ENCODE peak calls at places on chromosomes 12 and 14, in nine cellular contexts. D, L, S, M, Y, U, A, W and C are unnamed samples.

GRCh38 chr14:102215071-102215470 is 75.4 kb downstream of the WDR20 start:
- DNase-seq in D (no peak), L (no peak), S (no peak), M (peak), Y (no peak), U (peak), A (no peak), W (no peak), C (peak)

GRCh38 chr14:77098470-77099353 is 654 bp downstream of the CIPC start:
- DNase-seq in D (peak), L (peak), S (peak), M (no peak), Y (no peak), U (peak), A (peak), W (peak), C (peak)

GRCh38 chr14:99132821-99133562 is 139.0 kb downstream of the BCL11B start:
- DNase-seq in D (peak), L (no peak), S (no peak), M (no peak), Y (no peak), U (no peak), A (no peak), W (no peak), C (no peak)

GRCh38 chr12:8564656-8565055 is 24.0 kb upstream of the CLEC4E start:
- DNase-seq in D (no peak), L (no peak), S (no peak), M (no peak), Y (no peak), U (no peak), A (no peak), W (no peak), C (no peak)

GRCh38 chr12:130825771-130826150 is 13.3 kb downstream of the STX2 start:
- DNase-seq in D (no peak), L (peak), S (no peak), M (no peak), Y (no peak), U (no peak), A (no peak), W (no peak), C (no peak)

GRCh38 chr14:36975834-36976233 is 196.6 kb downstream of the SLC25A21 start:
- DNase-seq in D (no peak), L (peak), S (no peak), M (peak), Y (no peak), U (no peak), A (no peak), W (no peak), C (no peak)

GRCh38 chr14:95332641-95333040 is 12.9 kb upstream of the CLMN start:
- DNase-seq in D (no peak), L (no peak), S (no peak), M (no peak), Y (no peak), U (no peak), A (no peak), W (no peak), C (no peak)

GRCh38 chr14:101820283-101820798 is 58.8 kb downstream of the PPP2R5C start:
- DNase-seq in D (no peak), L (no peak), S (no peak), M (no peak), Y (no peak), U (no peak), A (no peak), W (no peak), C (no peak)

GRCh38 chr12:57151741-57152407 is 4.5 kb upstream of the LRP1-AS start:
- DNase-seq in D (no peak), L (no peak), S (no peak), M (peak), Y (no peak), U (peak), A (peak), W (no peak), C (peak)

GRCh38 chr12:33718631-33719030 is 279.0 kb upstream of the SYT10 start:
- DNase-seq in D (no peak), L (no peak), S (no peak), M (no peak), Y (no peak), U (no peak), A (no peak), W (no peak), C (no peak)

GRCh38 chr12:123954647-123955350 is 17.8 kb downstream of the CCDC92 start:
- DNase-seq in D (no peak), L (no peak), S (no peak), M (no peak), Y (no peak), U (no peak), A (no peak), W (no peak), C (no peak)

GRCh38 chr14:64759555-64759938 is 55.3 kb downstream of the PLEKHG3 start:
- DNase-seq in D (no peak), L (no peak), S (no peak), M (no peak), Y (no peak), U (no peak), A (peak), W (no peak), C (no peak)

GRCh38 chr12:6927379-6927991 is at the start of gene ATN1:
- DNase-seq in D (peak), L (peak), S (no peak), M (peak), Y (no peak), U (peak), A (peak), W (peak), C (peak)

GRCh38 chr12:114263031-114263825 is 142.7 kb downstream of the TBX5 start:
- DNase-seq in D (no peak), L (no peak), S (no peak), M (no peak), Y (no peak), U (no peak), A (no peak), W (no peak), C (no peak)

GRCh38 chr14:71403673-71404072 is 496.4 kb downstream of the PCNX1 start:
- DNase-seq in D (no peak), L (peak), S (no peak), M (peak), Y (peak), U (no peak), A (no peak), W (no peak), C (no peak)

GRCh38 chr12:93043877-93044209 is 114.7 kb upstream of the EEA1 start:
- DNase-seq in D (no peak), L (peak), S (no peak), M (no peak), Y (no peak), U (no peak), A (no peak), W (no peak), C (no peak)

GRCh38 chr14:68794856-68795601 is 2.2 kb upstream of the ZFP36L1 start:
- DNase-seq in D (peak), L (peak), S (no peak), M (peak), Y (no peak), U (no peak), A (peak), W (no peak), C (peak)

GRCh38 chr12:105706321-105706972 is 376.0 kb downstream of the C12orf75 start:
- DNase-seq in D (no peak), L (no peak), S (no peak), M (peak), Y (no peak), U (no peak), A (no peak), W (no peak), C (no peak)

GRCh38 chr14:69943084-69943797 is 64.0 kb downstream of the SMOC1 start:
- DNase-seq in D (no peak), L (no peak), S (no peak), M (peak), Y (no peak), U (no peak), A (no peak), W (no peak), C (no peak)

GRCh38 chr14:61616524-61617185 is 78.7 kb upstream of the HIF1A start:
- DNase-seq in D (no peak), L (no peak), S (no peak), M (peak), Y (no peak), U (no peak), A (no peak), W (no peak), C (no peak)

GRCh38 chr12:6026998-6027397 is 81.9 kb upstream of the ANO2 start:
- DNase-seq in D (no peak), L (no peak), S (no peak), M (no peak), Y (no peak), U (no peak), A (no peak), W (no peak), C (no peak)

GRCh38 chr14:39426605-39427004 is 5.6 kb downstream of the FBXO33 start:
- DNase-seq in D (no peak), L (no peak), S (no peak), M (peak), Y (no peak), U (no peak), A (no peak), W (no peak), C (no peak)

GRCh38 chr12:94157891-94158495 is 9.6 kb downstream of the PLXNC1 start:
- DNase-seq in D (no peak), L (no peak), S (no peak), M (no peak), Y (no peak), U (no peak), A (no peak), W (no peak), C (no peak)

GRCh38 chr14:69850086-69850735 is 29.0 kb upstream of the SMOC1 start:
- DNase-seq in D (no peak), L (no peak), S (no peak), M (no peak), Y (no peak), U (no peak), A (no peak), W (no peak), C (no peak)

GRCh38 chr12:48851883-48852733 is at the start of gene DDX23:
- DNase-seq in D (peak), L (peak), S (peak), M (peak), Y (peak), U (peak), A (peak), W (peak), C (peak)
- TF ChIP-seq POLR2A in D (no peak), L (peak), S (no peak), M (peak), Y (peak), U (no peak), A (peak), W (peak), C (peak)

GRCh38 chr12:49108958-49109404 is 1.7 kb downstream of the LMBR1L start:
- DNase-seq in D (no peak), L (no peak), S (no peak), M (peak), Y (no peak), U (peak), A (peak), W (no peak), C (peak)
- TF ChIP-seq POLR2A in D (no peak), L (no peak), S (no peak), M (no peak), Y (no peak), U (no peak), A (peak), W (no peak), C (peak)

DNA sequence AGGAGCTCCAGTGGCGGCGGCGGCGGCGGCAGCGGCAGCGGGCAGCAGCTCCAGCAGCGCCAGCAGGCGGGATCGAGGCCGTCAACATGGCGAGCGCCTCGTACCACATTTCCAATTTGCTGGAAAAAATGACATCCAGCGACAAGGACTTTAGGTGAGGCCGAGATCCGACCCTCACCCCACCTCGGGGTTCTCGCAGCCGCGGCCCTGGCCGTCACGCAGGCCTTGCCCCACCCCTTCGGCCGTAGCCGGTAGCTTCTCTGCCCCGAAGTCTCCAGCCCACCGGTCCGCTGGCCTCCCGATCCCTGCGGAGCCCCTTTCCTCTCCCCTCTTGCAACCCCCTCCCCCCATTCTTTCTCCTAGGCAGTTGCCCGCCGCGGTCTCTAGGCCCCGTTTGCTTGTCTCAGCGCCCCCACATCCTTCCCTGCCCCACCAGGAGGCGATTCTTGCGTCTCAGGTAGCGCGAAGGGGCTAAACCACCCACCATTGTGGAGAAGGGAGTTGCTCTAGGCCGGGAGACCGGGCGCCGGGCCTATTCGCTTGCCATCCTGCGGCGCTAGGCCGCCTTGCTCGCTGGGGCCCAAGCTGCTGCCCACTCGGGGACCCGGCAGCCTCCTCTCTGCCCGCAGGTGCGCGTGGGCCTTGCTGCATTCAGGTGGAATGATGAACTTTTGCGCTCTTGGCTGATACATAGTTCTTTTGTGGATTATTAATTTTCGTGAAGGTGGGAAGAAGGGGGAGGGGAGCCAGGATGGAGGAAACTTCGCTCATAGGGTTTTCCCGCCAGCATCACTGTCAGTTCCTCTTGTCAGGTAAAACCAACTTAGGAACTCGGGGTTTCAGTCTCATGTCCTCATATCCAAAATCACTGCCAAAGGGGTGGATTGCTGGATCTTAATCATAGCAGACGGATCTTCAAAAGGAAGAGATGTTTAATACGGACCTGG is 747 bp downstream of the CAND1 start:
- DNase-seq in D (peak), L (peak), S (no peak), M (no peak), Y (no peak), U (peak), A (peak), W (peak), C (peak)
- TF ChIP-seq POLR2A in D (no peak), L (no peak), S (no peak), M (peak), Y (no peak), U (no peak), A (no peak), W (peak), C (no peak)

GRCh38 chr14:104657114-104657524 is 32.3 kb upstream of the INF2 start:
- DNase-seq in D (no peak), L (no peak), S (no peak), M (no peak), Y (no peak), U (no peak), A (no peak), W (no peak), C (no peak)

GRCh38 chr14:104656014-104656714 is 33.3 kb upstream of the INF2 start:
- DNase-seq in D (no peak), L (no peak), S (no peak), M (no peak), Y (no peak), U (no peak), A (no peak), W (no peak), C (no peak)

GRCh38 chr14:104658325-104658712 is 31.1 kb upstream of the INF2 start:
- DNase-seq in D (no peak), L (no peak), S (no peak), M (no peak), Y (no peak), U (no peak), A (no peak), W (no peak), C (no peak)

GRCh38 chr14:104659146-104659545 is 30.3 kb upstream of the INF2 start:
- DNase-seq in D (no peak), L (no peak), S (no peak), M (no peak), Y (no peak), U (no peak), A (no peak), W (no peak), C (no peak)

GRCh38 chr14:104657563-104658324 is 31.7 kb upstream of the INF2 start:
- DNase-seq in D (no peak), L (no peak), S (no peak), M (no peak), Y (no peak), U (no peak), A (no peak), W (no peak), C (no peak)
- TF ChIP-seq POLR2A in D (no peak), L (no peak), S (no peak), M (no peak), Y (no peak), U (no peak), A (no peak), W (no peak), C (no peak)

GRCh38 chr14:35337557-35338255 is 45.5 kb downstream of the PSMA6 start:
- DNase-seq in D (no peak), L (no peak), S (no peak), M (no peak), Y (no peak), U (no peak), A (no peak), W (no peak), C (no peak)

GRCh38 chr14:35337074-35337556 is 44.9 kb downstream of the PSMA6 start:
- DNase-seq in D (no peak), L (no peak), S (no peak), M (no peak), Y (no peak), U (no peak), A (no peak), W (no peak), C (no peak)

GRCh38 chr14:35333797-35334743 is 41.9 kb downstream of the PSMA6 start:
- DNase-seq in D (no peak), L (no peak), S (no peak), M (no peak), Y (no peak), U (no peak), A (no peak), W (no peak), C (no peak)

GRCh38 chr14:35335388-35336092 is 43.4 kb downstream of the PSMA6 start:
- DNase-seq in D (peak), L (no peak), S (no peak), M (no peak), Y (no peak), U (peak), A (peak), W (peak), C (peak)

DNA sequence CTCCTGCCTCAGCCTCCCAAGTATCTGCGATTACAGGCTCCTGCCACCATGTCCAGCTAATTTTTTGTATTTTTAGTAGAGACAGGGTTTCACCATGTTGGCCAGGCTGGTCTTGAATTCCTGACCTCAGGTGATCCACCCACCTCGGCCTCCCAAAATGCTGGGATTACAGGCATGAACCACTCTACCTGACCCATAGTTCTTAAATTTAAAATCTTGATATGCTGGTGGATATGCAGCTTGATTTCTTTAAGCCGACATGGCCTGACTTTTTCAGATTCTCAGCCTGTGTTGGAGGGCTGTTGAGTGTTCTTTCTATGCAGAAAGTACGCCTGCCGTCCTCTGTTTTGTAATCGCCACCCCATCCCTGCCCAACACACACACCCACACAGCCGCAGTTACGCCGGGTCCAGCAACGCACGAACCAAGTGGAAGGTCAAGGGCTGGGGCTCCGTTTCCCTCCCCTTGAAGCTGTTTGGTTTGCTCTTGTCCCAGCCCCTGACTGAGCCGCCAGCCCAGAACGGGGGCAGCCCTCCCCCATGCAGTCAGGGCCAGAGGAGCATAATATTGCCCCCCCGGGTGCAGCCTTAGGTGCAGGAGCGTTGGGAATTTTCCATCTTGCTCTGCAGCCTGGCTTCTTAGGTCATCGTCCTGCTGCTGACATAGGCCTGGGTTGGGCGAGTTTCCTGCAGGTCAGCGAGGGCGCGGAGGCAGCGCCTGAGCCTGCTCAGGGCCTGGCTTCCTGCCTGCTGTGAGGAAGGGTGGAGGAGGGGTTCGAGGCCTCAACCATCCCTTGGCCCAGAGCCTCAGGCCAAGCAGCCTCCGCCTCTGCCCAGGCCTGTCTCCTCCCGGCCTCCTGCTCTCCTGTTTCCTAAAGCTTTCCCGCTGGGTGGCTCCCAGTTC is 44.2 kb downstream of the PSMA6 start:
- DNase-seq in D (peak), L (peak), S (peak), M (peak), Y (no peak), U (peak), A (peak), W (peak), C (peak)
- TF ChIP-seq POLR2A in D (no peak), L (no peak), S (peak), M (no peak), Y (no peak), U (no peak), A (peak), W (no peak), C (peak)